ENCODE peak calls at places on chromosome 2, in four cellular contexts. D is right lobe of liver, C is dorsolateral prefrontal cortex, Z is spleen. A is an unnamed sample.

GRCh38 chr2:163667064-163667887 is 68.5 kb downstream of the FIGN start:
- DNase-seq in D (no peak), C (no peak), Z (no peak), A (no peak)

GRCh38 chr2:8058652-8059051 is 623.2 kb upstream of the ID2 start:
- DNase-seq in D (no peak), C (no peak), Z (no peak), A (peak; percentile 10)

GRCh38 chr2:185738679-185739472 is at the start of gene FSIP2:
- DNase-seq in D (peak; percentile 69), C (peak; percentile 40), Z (peak; percentile 87), A (peak; percentile 19)

GRCh38 chr2:20350105-20350712 is 435 bp downstream of the PUM2 start:
- DNase-seq in D (peak; percentile 70), C (peak; percentile 69), Z (peak; percentile 93), A (no peak)

GRCh38 chr2:45013229-45014015 is 4.2 kb upstream of the SIX2 start:
- DNase-seq in D (no peak), C (no peak), Z (no peak), A (no peak)

GRCh38 chr2:42569883-42570282 is 1.5 kb downstream of the MTA3 start:
- DNase-seq in D (no peak), C (no peak), Z (no peak), A (no peak)

GRCh38 chr2:11421863-11422490 is 44.0 kb downstream of the E2F6 start:
- DNase-seq in D (no peak), C (no peak), Z (no peak), A (no peak)

GRCh38 chr2:47274054-47274779 is 119.1 kb upstream of the STPG4 start:
- DNase-seq in D (no peak), C (no peak), Z (no peak), A (no peak)

GRCh38 chr2:44479127-44479887 is 117.6 kb downstream of the CAMKMT start:
- DNase-seq in D (peak; percentile 46), C (no peak), Z (no peak), A (peak; percentile 66)

GRCh38 chr2:180656455-180656847 is 324.0 kb upstream of the UBE2E3 start:
- DNase-seq in D (no peak), C (no peak), Z (no peak), A (no peak)

GRCh38 chr2:232937278-232937906 is 67.3 kb downstream of the SNORC start:
- DNase-seq in D (no peak), C (no peak), Z (no peak), A (no peak)

GRCh38 chr2:97969466-97970067 is 26.2 kb downstream of the TMEM131 start:
- DNase-seq in D (no peak), C (no peak), Z (no peak), A (no peak)

GRCh38 chr2:212939777-212940531 is 211.5 kb downstream of the IKZF2 start:
- DNase-seq in D (peak; percentile 78), C (no peak), Z (no peak), A (no peak)

GRCh38 chr2:9076210-9076609 is 72.7 kb upstream of the MBOAT2 start:
- DNase-seq in D (no peak), C (no peak), Z (no peak), A (no peak)

GRCh38 chr2:75047189-75047812 is 88.9 kb downstream of the POLE4 start:
- DNase-seq in D (no peak), C (no peak), Z (no peak), A (no peak)

GRCh38 chr2:238290079-238290478 is 1.7 kb upstream of the PER2 start:
- DNase-seq in D (no peak), C (no peak), Z (peak; percentile 82), A (no peak)

GRCh38 chr2:163247151-163247872 is 408.7 kb upstream of the KCNH7 start:
- DNase-seq in D (no peak), C (no peak), Z (no peak), A (no peak)

GRCh38 chr2:43021791-43022500 is 204.5 kb downstream of the ZFP36L2 start:
- DNase-seq in D (no peak), C (peak; percentile 79), Z (peak; percentile 56), A (no peak)

GRCh38 chr2:209496586-209496982 is 72.7 kb downstream of the MAP2 start:
- DNase-seq in D (no peak), C (no peak), Z (no peak), A (no peak)

GRCh38 chr2:218074031-218074430 is 5.0 kb downstream of the RUFY4 start:
- DNase-seq in D (peak; percentile 49), C (no peak), Z (peak; percentile 85), A (no peak)

GRCh38 chr2:61707984-61708852 is 145.6 kb downstream of the FAM161A start:
- DNase-seq in D (peak; percentile 60), C (no peak), Z (no peak), A (peak; percentile 93)

GRCh38 chr2:44016282-44016681 is 20.5 kb upstream of the LRPPRC start:
- DNase-seq in D (no peak), C (no peak), Z (no peak), A (no peak)

GRCh38 chr2:16653799-16654198 is 11.8 kb downstream of the CYRIA start:
- DNase-seq in D (no peak), C (no peak), Z (no peak), A (peak; percentile 49)

GRCh38 chr2:241064008-241064801 is 37.9 kb downstream of the MTERF4 start:
- DNase-seq in D (peak; percentile 54), C (peak; percentile 31), Z (peak; percentile 83), A (no peak)

GRCh38 chr2:218959141-218959731 is at the start of gene CDK5R2:
- DNase-seq in D (peak; percentile 53), C (peak; percentile 91), Z (peak; percentile 86), A (peak; percentile 70)

GRCh38 chr2:179355881-179356280 is 91.2 kb upstream of the SESTD1 start:
- DNase-seq in D (no peak), C (no peak), Z (no peak), A (no peak)

GRCh38 chr2:235094457-235094856 is 142.6 kb downstream of the SH3BP4 start:
- DNase-seq in D (no peak), C (no peak), Z (no peak), A (no peak)

GRCh38 chr2:45781464-45781811 is 130.0 kb downstream of the PRKCE start:
- DNase-seq in D (no peak), C (no peak), Z (no peak), A (no peak)

GRCh38 chr2:98012561-98012979 is 16.8 kb upstream of the TMEM131 start:
- DNase-seq in D (no peak), C (no peak), Z (peak; percentile 78), A (peak; percentile 86)

GRCh38 chr2:169365093-169365483 is 2.8 kb upstream of the LRP2 start:
- DNase-seq in D (no peak), C (no peak), Z (no peak), A (peak; percentile 13)

GRCh38 chr2:169363027-169363569 is 764 bp upstream of the LRP2 start:
- DNase-seq in D (no peak), C (no peak), Z (no peak), A (no peak)

GRCh38 chr2:169362346-169363026 is at the start of gene LRP2:
- DNase-seq in D (peak; percentile 61), C (peak; percentile 70), Z (no peak), A (no peak)

GRCh38 chr2:169363570-169364150 is 1.3 kb upstream of the LRP2 start:
- DNase-seq in D (peak; percentile 54), C (peak; percentile 62), Z (peak; percentile 79), A (no peak)

DNA sequence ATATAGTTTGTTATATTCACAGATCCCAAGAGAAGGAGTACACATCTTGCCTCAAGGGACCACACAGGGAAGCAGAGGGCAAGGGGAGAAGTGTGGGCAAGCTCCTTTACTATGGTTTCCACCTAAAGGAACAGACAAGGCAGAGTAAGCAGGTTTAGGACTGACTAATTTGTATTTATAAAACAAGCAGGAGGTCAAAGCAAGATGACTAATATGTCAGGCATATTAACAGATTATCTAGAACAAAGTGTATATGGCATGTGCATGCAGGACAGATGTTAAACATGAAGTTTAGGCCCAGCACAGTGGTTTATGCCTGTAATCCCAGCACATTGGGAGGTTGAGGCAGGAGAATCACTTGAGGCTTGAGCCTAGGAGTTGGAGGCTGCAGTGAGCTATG is 3.7 kb upstream of the LRP2 start:
- DNase-seq in D (no peak), C (no peak), Z (no peak), A (no peak)
- TF ChIP-seq CTCF in D (no peak), C (no peak), Z (no peak), A (no peak)

GRCh38 chr2:108565778-108566375 is 31.6 kb downstream of the LIMS1 start:
- DNase-seq in D (no peak), C (no peak), Z (no peak), A (no peak)

GRCh38 chr2:108573070-108573469 is 38.8 kb downstream of the LIMS1 start:
- DNase-seq in D (no peak), C (no peak), Z (no peak), A (no peak)

GRCh38 chr2:108571262-108571661 is 37.0 kb downstream of the LIMS1 start:
- DNase-seq in D (no peak), C (no peak), Z (no peak), A (no peak)

GRCh38 chr2:108574332-108574731 is 40.1 kb downstream of the LIMS1 start:
- DNase-seq in D (no peak), C (no peak), Z (no peak), A (no peak)

DNA sequence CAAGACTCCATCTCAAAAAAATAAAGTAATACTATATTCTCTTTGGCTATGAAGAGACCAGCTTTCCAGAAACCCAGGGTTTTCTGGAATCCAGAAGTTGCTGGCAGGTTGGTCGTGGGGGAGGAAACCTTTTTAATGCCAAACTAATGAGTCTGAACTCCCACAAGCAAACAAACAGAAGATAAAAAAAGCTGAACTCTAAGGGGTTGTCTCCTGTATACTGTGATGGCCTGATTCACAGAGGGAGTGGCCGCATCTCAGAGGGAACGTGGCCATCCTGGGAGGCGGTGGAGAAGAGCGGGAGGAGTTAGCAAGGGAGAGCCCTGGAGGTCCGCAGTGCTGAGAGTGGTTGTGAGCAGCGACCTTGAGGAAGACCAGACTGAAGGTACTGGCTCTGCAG is 36.1 kb downstream of the LIMS1 start:
- DNase-seq in D (no peak), C (no peak), Z (no peak), A (no peak)
- H3K4me3 ChIP-seq in D (no peak overlapping the region), C (no peak overlapping the region), Z (no peak overlapping the region), A (no peak overlapping the region)

GRCh38 chr2:79275197-79275596 is 115.6 kb upstream of the REG3A start:
- DNase-seq in D (no peak), C (no peak), Z (no peak), A (no peak)
- TF ChIP-seq CTCF in D (no peak), C (no peak), Z (no peak), A (no peak)

GRCh38 chr2:176136375-176137248 is 7.1 kb downstream of the HOXD8 start:
- DNase-seq in D (no peak), C (no peak), Z (peak; percentile 75), A (no peak)

GRCh38 chr2:176133366-176133765 is 3.9 kb downstream of the HOXD8 start:
- DNase-seq in D (no peak), C (no peak), Z (no peak), A (no peak)

GRCh38 chr2:176137249-176137573 is 7.7 kb downstream of the HOXD8 start:
- DNase-seq in D (no peak), C (no peak), Z (no peak), A (no peak)

GRCh38 chr2:176134045-176134444 is 4.5 kb downstream of the HOXD8 start:
- DNase-seq in D (no peak), C (no peak), Z (no peak), A (no peak)

GRCh38 chr2:176134978-176135575 is 5.6 kb downstream of the HOXD8 start:
- DNase-seq in D (no peak), C (no peak), Z (no peak), A (no peak)
- H3K4me3 ChIP-seq in D (no peak overlapping the region), C (no peak overlapping the region), Z (no peak overlapping the region), A (no peak overlapping the region)